ENCODE peak calls at places on chromosomes 12 and 14, in ten cellular contexts. R is central memory CD4-positive, alpha-beta T cell; K is NAMALWA; T is GM19239; O is H7; C is stimulated activated CD8-positive, alpha-beta memory T cell treated with anti-CD3 and anti-CD28 coated beads, Interleukin-2, amount 100 ng/mL, for 48 hours; U is HS-5; N is activated naive CD8-positive, alpha-beta T cell treated with anti-CD3 and anti-CD28 coated beads, Interleukin-2, amount 50 U/mL, for 16 hours; J is caudate nucleus; E is activated CD4-positive, alpha-beta T cell treated with anti-CD3 and anti-CD28 coated beads for 4 hours. Z is an unnamed sample.

GRCh38 chr12:109738878-109739665 is 25.4 kb downstream of the FAM222A start:
- DNase-seq in R (no peak), K (no peak), T (no peak), O (no peak), C (no peak), U (no peak), N (no peak), J (no peak), E (no peak), Z (peak)

GRCh38 chr14:99995700-99996356 is 69.4 kb upstream of the EVL start:
- DNase-seq in R (peak), K (peak), T (peak), O (peak), C (peak), U (no peak), N (peak), J (no peak), E (peak), Z (peak)

GRCh38 chr12:12018454-12018853 is 52.3 kb upstream of the BCL2L14 start:
- DNase-seq in R (no peak), K (no peak), T (no peak), O (no peak), C (no peak), U (no peak), N (no peak), J (no peak), E (no peak), Z (no peak)

GRCh38 chr12:102407776-102408486 is 72.4 kb downstream of the IGF1 start:
- DNase-seq in R (no peak), K (no peak), T (no peak), O (no peak), C (no peak), U (no peak), N (no peak), J (no peak), E (no peak), Z (no peak)

GRCh38 chr12:110744697-110745264 is 2.1 kb upstream of the PPP1CC start:
- DNase-seq in R (no peak), K (no peak), T (no peak), O (no peak), C (no peak), U (no peak), N (no peak), J (no peak), E (no peak), Z (no peak)

GRCh38 chr14:49861581-49861922 is 9.0 kb upstream of the NEMF start:
- DNase-seq in R (peak), K (peak), T (no peak), O (peak), C (no peak), U (no peak), N (peak), J (no peak), E (peak), Z (peak)

GRCh38 chr12:93137656-93138612 is 208.8 kb upstream of the EEA1 start:
- DNase-seq in R (no peak), K (no peak), T (no peak), O (no peak), C (no peak), U (peak), N (no peak), J (no peak), E (no peak), Z (no peak)

GRCh38 chr12:99911967-99912366 is 72.8 kb downstream of the ANKS1B start:
- DNase-seq in R (no peak), K (no peak), T (no peak), O (no peak), C (no peak), U (no peak), N (no peak), J (no peak), E (no peak), Z (no peak)

GRCh38 chr12:125772403-125772802 is 707.2 kb downstream of the AACS start:
- DNase-seq in R (no peak), K (no peak), T (no peak), O (no peak), C (no peak), U (no peak), N (no peak), J (no peak), E (no peak), Z (no peak)

GRCh38 chr12:55034218-55034617 is 14.4 kb downstream of the NEUROD4 start:
- DNase-seq in R (no peak), K (no peak), T (no peak), O (no peak), C (no peak), U (no peak), N (no peak), J (no peak), E (no peak), Z (no peak)